ENCODE peak calls at places on chromosomes 2 and 18, in five cellular contexts. N is ovary, U is right atrium auricular region, O is A549, X is endodermal cell. P is an unnamed sample.

GRCh38 chr2:219947575-219947974 is 320.1 kb downstream of the SLC4A3 start:
- DNase-seq in N (no peak), U (no peak), X (no peak), O (no peak), P (no peak)

GRCh38 chr2:10241641-10242430 is 60.9 kb upstream of the HPCAL1 start:
- DNase-seq in U (no peak), X (peak; percentile 34), N (no peak), O (no peak), P (no peak)

GRCh38 chr2:120607996-120608395 is 127.7 kb upstream of the GLI2 start:
- DNase-seq in N (no peak), U (no peak), X (no peak), O (no peak), P (no peak)

GRCh38 chr2:196745711-196746110 is 53.8 kb downstream of the GTF3C3 start:
- DNase-seq in U (no peak), X (no peak), N (no peak), O (no peak), P (no peak)

GRCh38 chr2:157696036-157696435 is 67.4 kb upstream of the ACVR1C start:
- DNase-seq in U (no peak), N (no peak), X (no peak), O (no peak), P (no peak)

GRCh38 chr2:136325844-136326291 is 207.9 kb upstream of the CXCR4 start:
- DNase-seq in U (no peak), O (no peak), X (no peak), N (no peak), P (no peak)

GRCh38 chr2:187429989-187430388 is 18.1 kb downstream of the CALCRL start:
- DNase-seq in N (no peak), O (no peak), X (no peak), U (no peak), P (no peak)

GRCh38 chr2:108805032-108805431 is 18.5 kb downstream of the CCDC138 start:
- DNase-seq in U (no peak), N (no peak), O (no peak), X (no peak), P (no peak)

GRCh38 chr2:240840435-240841060 is 20.5 kb upstream of the KIF1A start:
- DNase-seq in N (peak; percentile 38), U (no peak), X (peak; percentile 91), O (peak; percentile 82), P (no peak)

GRCh38 chr2:79935771-79936657 is 368.5 kb downstream of the LRRTM1 start:
- DNase-seq in X (peak; percentile 85), O (peak; percentile 9), U (no peak), N (no peak), P (no peak)

GRCh38 chr2:10352361-10352760 is 49.7 kb downstream of the HPCAL1 start:
- DNase-seq in U (no peak), O (no peak), N (no peak), X (no peak), P (no peak)

GRCh38 chr2:187138240-187138639 is 289.3 kb upstream of the ZSWIM2 start:
- DNase-seq in N (no peak), U (peak; percentile 67), X (peak; percentile 78), O (no peak), P (no peak)

GRCh38 chr2:37599688-37600525 is 71.5 kb downstream of the CDC42EP3 start:
- DNase-seq in O (no peak), X (no peak), N (no peak), U (no peak), P (no peak)

GRCh38 chr2:85133751-85134254 is 611 bp downstream of the TCF7L1 start:
- DNase-seq in U (peak; percentile 68), O (peak; percentile 75), X (peak; percentile 76), N (peak; percentile 59), P (peak; percentile 78)

GRCh38 chr2:38394903-38395341 is 17.8 kb upstream of the ATL2 start:
- DNase-seq in U (no peak), X (no peak), N (no peak), O (no peak), P (no peak)

GRCh38 chr2:162092656-162093556 is 18.9 kb upstream of the DPP4 start:
- DNase-seq in O (no peak), X (no peak), U (peak; percentile 75), N (no peak), P (no peak)

GRCh38 chr2:188983427-188984101 is 9.4 kb downstream of the COL3A1 start:
- DNase-seq in X (no peak), U (no peak), N (no peak), O (no peak), P (no peak)

GRCh38 chr2:219644801-219645480 is 17.5 kb downstream of the SLC4A3 start:
- DNase-seq in O (no peak), X (peak; percentile 47), N (peak; percentile 52), U (peak; percentile 80), P (no peak)

GRCh38 chr2:40364143-40364903 is 87.6 kb downstream of the SLC8A1 start:
- DNase-seq in X (no peak), N (no peak), U (no peak), O (no peak), P (no peak)

GRCh38 chr18:5868218-5868904 is 27.0 kb downstream of the TMEM200C start:
- DNase-seq in N (peak; percentile 59), X (peak; percentile 92), U (peak; percentile 64), O (peak; percentile 13), P (no peak)

GRCh38 chr2:118721817-118722551 is 125.5 kb downstream of the EN1 start:
- DNase-seq in X (no peak), O (no peak), N (no peak), U (no peak), P (no peak)

GRCh38 chr2:112614201-112614840 is 29.9 kb downstream of the CHCHD5 start:
- DNase-seq in O (no peak), N (no peak), X (peak; percentile 86), U (no peak), P (no peak)

GRCh38 chr18:75178376-75178775 is 30.6 kb downstream of the PTGR3 start:
- DNase-seq in N (no peak), X (peak; percentile 58), O (no peak), U (no peak), P (no peak)

GRCh38 chr2:40867829-40868228 is 415.9 kb upstream of the SLC8A1 start:
- DNase-seq in X (no peak), O (no peak), U (no peak), N (no peak), P (no peak)

GRCh38 chr18:50973367-50974126 is 5.7 kb downstream of the ELAC1 start:
- DNase-seq in O (peak; percentile 27), N (no peak), U (no peak), X (no peak), P (no peak)

GRCh38 chr2:8803658-8804379 is 33.6 kb downstream of the KIDINS220 start:
- DNase-seq in X (no peak), N (no peak), U (no peak), O (peak; percentile 88), P (no peak)

GRCh38 chr18:11937874-11938478 is 29.9 kb upstream of the MPPE1 start:
- DNase-seq in X (peak; percentile 91), N (peak; percentile 61), U (peak; percentile 88), O (peak; percentile 58), P (no peak)

GRCh38 chr2:119208791-119209203 is 14.8 kb upstream of the STEAP3 start:
- DNase-seq in U (no peak), X (no peak), N (no peak), O (peak; percentile 26), P (no peak)

GRCh38 chr18:8795586-8795985 is 90.2 kb downstream of the MTCL1 start:
- DNase-seq in U (no peak), O (no peak), N (no peak), X (peak; percentile 64), P (no peak)

GRCh38 chr2:130377491-130377890 is 21.6 kb downstream of the PTPN18 start:
- DNase-seq in U (no peak), N (no peak), X (no peak), O (no peak), P (no peak)
- H3K4me3 ChIP-seq in U (no peak overlapping the region), N (no peak overlapping the region), X (no peak overlapping the region), O (no peak overlapping the region), P (no peak overlapping the region)

DNA sequence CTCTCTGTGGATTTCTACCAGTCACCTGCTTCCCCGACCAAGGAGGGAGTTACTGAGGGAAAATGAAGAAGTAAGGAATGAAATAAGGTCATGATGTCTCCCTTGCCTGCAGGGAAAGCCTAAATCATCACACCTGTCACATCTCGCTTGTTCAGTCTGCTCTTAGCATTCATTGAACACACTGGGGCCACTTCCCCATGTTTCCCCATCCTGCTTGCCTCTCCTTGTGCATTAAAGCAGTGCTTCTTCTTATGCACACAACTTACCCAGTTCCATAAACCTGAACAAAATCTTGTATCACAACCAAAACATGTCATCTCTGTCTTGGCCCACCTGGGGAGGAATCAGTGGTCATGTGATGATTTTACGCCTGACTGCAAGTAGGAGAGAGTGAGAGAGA is 219.9 kb downstream of the HAUS1 start:
- DNase-seq in O (no peak), U (no peak), N (no peak), X (no peak), P (no peak)
- H3K27ac ChIP-seq in O (peak overlapping the region; percentile 46), U (no peak overlapping the region), N (no peak overlapping the region), X (no peak overlapping the region), P (no peak overlapping the region)

GRCh38 chr2:207529330-207530159 is at the start of gene CREB1:
- DNase-seq in U (peak; percentile 98), O (peak; percentile 86), N (peak; percentile 98), X (peak; percentile 99), P (peak; percentile 99)
- TF ChIP-seq CTCF in U (peak; percentile 26), O (no peak), N (no peak), X (no peak), P (no peak)

GRCh38 chr2:62711832-62712494 is 6.5 kb downstream of the EHBP1 start:
- DNase-seq in X (no peak), U (no peak), O (no peak), N (no peak), P (no peak)

GRCh38 chr2:62706721-62707516 is 1.4 kb downstream of the EHBP1 start:
- DNase-seq in X (no peak), U (no peak), N (no peak), O (no peak), P (no peak)

GRCh38 chr2:62705007-62705829 is at the start of gene EHBP1:
- DNase-seq in X (peak; percentile 100), N (peak; percentile 99), U (peak; percentile 99), O (peak; percentile 98), P (peak; percentile 99)

GRCh38 chr2:62705859-62706720 is 577 bp downstream of the EHBP1 start:
- DNase-seq in O (peak; percentile 73), N (peak; percentile 70), X (peak; percentile 66), U (peak; percentile 74), P (peak; percentile 86)

DNA sequence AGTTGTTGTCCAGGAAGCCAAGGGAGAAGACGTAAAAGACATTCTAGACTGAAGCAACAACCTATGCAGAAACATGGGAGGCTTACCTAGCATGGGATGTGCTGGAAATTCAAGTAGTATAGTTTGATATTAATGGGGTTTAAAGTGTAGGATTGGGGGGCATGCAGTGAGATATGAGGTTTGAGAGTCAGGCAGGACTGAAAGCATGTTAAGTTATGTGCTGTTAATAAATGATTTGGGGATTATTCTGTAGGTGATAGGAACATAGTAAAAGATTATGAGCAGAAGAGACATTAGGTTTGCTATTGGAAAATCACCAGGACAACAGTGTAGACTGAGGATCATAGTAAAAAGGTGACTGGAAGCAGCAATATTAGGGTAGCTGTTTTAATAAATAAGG is 3.2 kb downstream of the EHBP1 start:
- DNase-seq in N (no peak), X (no peak), U (no peak), O (no peak), P (no peak)
- H3K4me3 ChIP-seq in N (peak overlapping the region; percentile 98), X (no peak overlapping the region), U (no peak overlapping the region), O (peak overlapping the region; percentile 68), P (peak overlapping the region; percentile 93)